ENCODE peak calls at places on chromosomes 2 and 18, in six cellular contexts. One of them, this sample, is unnamed.

GRCh38 chr2:2822143-2822542 is 491.1 kb upstream of the MYT1L start:
- DNase-seq in skeletal muscle cell: no peak
- DNase-seq in fibroblast of mammary gland: no peak
- DNase-seq in cardiac fibroblast: no peak
- DNase-seq in small intestine: no peak
- DNase-seq in kidney epithelial cell: no peak
- DNase-seq in this sample: no peak

GRCh38 chr2:4522498-4523421 is 819.4 kb downstream of the DCDC2C start:
- DNase-seq in small intestine: no peak
- DNase-seq in cardiac fibroblast: no peak
- DNase-seq in fibroblast of mammary gland: no peak
- DNase-seq in kidney epithelial cell: no peak
- DNase-seq in skeletal muscle cell: no peak
- DNase-seq in this sample: no peak

GRCh38 chr2:120845281-120845680 is 109.6 kb downstream of the GLI2 start:
- DNase-seq in kidney epithelial cell: no peak
- DNase-seq in fibroblast of mammary gland: peak; percentile 66
- DNase-seq in small intestine: no peak
- DNase-seq in skeletal muscle cell: no peak
- DNase-seq in cardiac fibroblast: peak; percentile 63
- DNase-seq in this sample: peak; percentile 58

GRCh38 chr2:4507706-4508105 is 804.3 kb downstream of the DCDC2C start:
- DNase-seq in fibroblast of mammary gland: no peak
- DNase-seq in small intestine: no peak
- DNase-seq in cardiac fibroblast: no peak
- DNase-seq in kidney epithelial cell: no peak
- DNase-seq in skeletal muscle cell: no peak
- DNase-seq in this sample: no peak

GRCh38 chr2:61419129-61419528 is 51.8 kb downstream of the USP34 start:
- DNase-seq in cardiac fibroblast: no peak
- DNase-seq in skeletal muscle cell: no peak
- DNase-seq in small intestine: no peak
- DNase-seq in kidney epithelial cell: no peak
- DNase-seq in fibroblast of mammary gland: no peak
- DNase-seq in this sample: peak; percentile 38

GRCh38 chr2:38407111-38407682 is 30.1 kb upstream of the ATL2 start:
- DNase-seq in skeletal muscle cell: no peak
- DNase-seq in cardiac fibroblast: peak; percentile 42
- DNase-seq in small intestine: peak; percentile 95
- DNase-seq in fibroblast of mammary gland: no peak
- DNase-seq in kidney epithelial cell: no peak
- DNase-seq in this sample: no peak

GRCh38 chr18:12086249-12086648 is 7.4 kb upstream of the ANKRD62 start:
- DNase-seq in fibroblast of mammary gland: no peak
- DNase-seq in small intestine: peak; percentile 89
- DNase-seq in cardiac fibroblast: no peak
- DNase-seq in skeletal muscle cell: no peak
- DNase-seq in kidney epithelial cell: no peak
- DNase-seq in this sample: no peak

GRCh38 chr18:35432565-35433001 is 55.4 kb upstream of the ZNF396 start:
- DNase-seq in fibroblast of mammary gland: peak; percentile 22
- DNase-seq in small intestine: no peak
- DNase-seq in kidney epithelial cell: no peak
- DNase-seq in skeletal muscle cell: no peak
- DNase-seq in cardiac fibroblast: peak; percentile 35
- DNase-seq in this sample: peak; percentile 83

GRCh38 chr2:85053802-85054201 is 79.4 kb upstream of the TCF7L1 start:
- DNase-seq in cardiac fibroblast: no peak
- DNase-seq in skeletal muscle cell: no peak
- DNase-seq in kidney epithelial cell: peak; percentile 43
- DNase-seq in small intestine: peak; percentile 82
- DNase-seq in fibroblast of mammary gland: peak; percentile 55
- DNase-seq in this sample: peak; percentile 35

GRCh38 chr18:36066731-36067117 is 635 bp downstream of the RPRD1A start:
- DNase-seq in cardiac fibroblast: peak; percentile 10
- DNase-seq in skeletal muscle cell: no peak
- DNase-seq in kidney epithelial cell: no peak
- DNase-seq in fibroblast of mammary gland: peak; percentile 19
- DNase-seq in small intestine: no peak
- DNase-seq in this sample: no peak

GRCh38 chr18:36185157-36185556 is 2.1 kb upstream of the MOCOS start:
- DNase-seq in small intestine: no peak
- DNase-seq in kidney epithelial cell: no peak
- DNase-seq in cardiac fibroblast: no peak
- DNase-seq in skeletal muscle cell: no peak
- DNase-seq in fibroblast of mammary gland: no peak
- DNase-seq in this sample: no peak

GRCh38 chr18:32148185-32148870 is 41.5 kb upstream of the MEP1B start:
- DNase-seq in fibroblast of mammary gland: no peak
- DNase-seq in kidney epithelial cell: no peak
- DNase-seq in small intestine: no peak
- DNase-seq in skeletal muscle cell: no peak
- DNase-seq in cardiac fibroblast: no peak
- DNase-seq in this sample: no peak

GRCh38 chr2:178296394-178297090 is 102.2 kb downstream of the OSBPL6 start:
- DNase-seq in cardiac fibroblast: peak; percentile 29
- DNase-seq in kidney epithelial cell: no peak
- DNase-seq in small intestine: no peak
- DNase-seq in fibroblast of mammary gland: peak; percentile 15
- DNase-seq in skeletal muscle cell: no peak
- DNase-seq in this sample: peak; percentile 5

GRCh38 chr18:22250591-22250996 is 81.2 kb downstream of the GATA6 start:
- DNase-seq in kidney epithelial cell: peak; percentile 81
- DNase-seq in skeletal muscle cell: no peak
- DNase-seq in small intestine: peak; percentile 64
- DNase-seq in fibroblast of mammary gland: peak; percentile 62
- DNase-seq in cardiac fibroblast: no peak
- DNase-seq in this sample: peak; percentile 36

GRCh38 chr2:127118467-127118866 is 11.5 kb upstream of the BIN1 start:
- DNase-seq in kidney epithelial cell: no peak
- DNase-seq in small intestine: no peak
- DNase-seq in cardiac fibroblast: no peak
- DNase-seq in fibroblast of mammary gland: no peak
- DNase-seq in skeletal muscle cell: no peak
- DNase-seq in this sample: no peak

GRCh38 chr2:160921401-160921964 is 238.7 kb upstream of the TANK start:
- DNase-seq in fibroblast of mammary gland: no peak
- DNase-seq in kidney epithelial cell: no peak
- DNase-seq in skeletal muscle cell: no peak
- DNase-seq in cardiac fibroblast: no peak
- DNase-seq in small intestine: no peak
- DNase-seq in this sample: peak; percentile 51
- H3K4me3 ChIP-seq in fibroblast of mammary gland: no peak overlapping the region
- H3K4me3 ChIP-seq in kidney epithelial cell: no peak overlapping the region
- H3K4me3 ChIP-seq in skeletal muscle cell: no peak overlapping the region
- H3K4me3 ChIP-seq in cardiac fibroblast: no peak overlapping the region
- H3K4me3 ChIP-seq in small intestine: no peak overlapping the region
- H3K4me3 ChIP-seq in this sample: no peak overlapping the region

GRCh38 chr18:48680871-48681270 is 142.0 kb downstream of the CTIF start:
- DNase-seq in fibroblast of mammary gland: no peak
- DNase-seq in kidney epithelial cell: no peak
- DNase-seq in cardiac fibroblast: peak; percentile 59
- DNase-seq in small intestine: no peak
- DNase-seq in skeletal muscle cell: no peak
- DNase-seq in this sample: no peak
- H3K4me3 ChIP-seq in fibroblast of mammary gland: no peak overlapping the region
- H3K4me3 ChIP-seq in kidney epithelial cell: no peak overlapping the region
- H3K4me3 ChIP-seq in cardiac fibroblast: no peak overlapping the region
- H3K4me3 ChIP-seq in small intestine: no peak overlapping the region
- H3K4me3 ChIP-seq in skeletal muscle cell: no peak overlapping the region
- H3K4me3 ChIP-seq in this sample: no peak overlapping the region

DNA sequence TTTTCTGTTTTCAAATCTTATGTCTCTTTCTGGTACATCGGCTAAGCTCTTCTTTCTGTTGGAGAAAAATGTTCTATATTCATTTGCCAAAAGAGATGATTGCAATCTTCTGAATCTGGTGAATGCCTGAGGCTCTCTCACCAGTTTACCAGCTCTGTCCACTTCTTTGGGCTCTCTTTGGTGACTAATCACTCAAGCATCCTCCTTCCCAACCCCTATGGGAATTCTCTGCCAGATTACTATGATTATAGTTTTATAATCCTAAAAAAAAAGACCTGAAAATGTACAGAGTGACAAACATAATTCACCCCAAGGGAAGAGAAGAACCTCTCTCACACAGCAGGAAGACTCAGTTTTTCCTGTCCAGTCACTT is 187.3 kb downstream of the CAMKMT start:
- DNase-seq in small intestine: no peak
- DNase-seq in skeletal muscle cell: peak; percentile 74
- DNase-seq in kidney epithelial cell: peak; percentile 23
- DNase-seq in fibroblast of mammary gland: peak; percentile 90
- DNase-seq in cardiac fibroblast: peak; percentile 65
- DNase-seq in this sample: peak; percentile 92
- H3K4me3 ChIP-seq in small intestine: no peak overlapping the region
- H3K4me3 ChIP-seq in skeletal muscle cell: no peak overlapping the region
- H3K4me3 ChIP-seq in kidney epithelial cell: no peak overlapping the region
- H3K4me3 ChIP-seq in fibroblast of mammary gland: no peak overlapping the region
- H3K4me3 ChIP-seq in cardiac fibroblast: no peak overlapping the region
- H3K4me3 ChIP-seq in this sample: peak overlapping the region; percentile 19

GRCh38 chr2:10271946-10272345 is 30.8 kb upstream of the HPCAL1 start:
- DNase-seq in kidney epithelial cell: no peak
- DNase-seq in fibroblast of mammary gland: no peak
- DNase-seq in small intestine: no peak
- DNase-seq in cardiac fibroblast: no peak
- DNase-seq in skeletal muscle cell: no peak
- DNase-seq in this sample: no peak
- H3K4me3 ChIP-seq in kidney epithelial cell: no peak overlapping the region
- H3K4me3 ChIP-seq in fibroblast of mammary gland: no peak overlapping the region
- H3K4me3 ChIP-seq in small intestine: no peak overlapping the region
- H3K4me3 ChIP-seq in cardiac fibroblast: no peak overlapping the region
- H3K4me3 ChIP-seq in skeletal muscle cell: no peak overlapping the region
- H3K4me3 ChIP-seq in this sample: no peak overlapping the region